ENCODE peak calls at places on chromosomes 2 and 18, in four cellular contexts. C, H, V and E are unnamed samples.
A peak's percentile ranks its signal among the peaks of the same experiment; 100 is the strongest.

GRCh38 chr2:217451634-217452033 is 551.2 kb downstream of the TNS1 start:
- DNase-seq in C (no peak), H (no peak), V (peak; percentile 4), E (peak; percentile 57)

GRCh38 chr18:75790821-75791220 is 363.3 kb upstream of the SMIM21 start:
- DNase-seq in C (no peak), H (no peak), V (no peak), E (peak; percentile 2)

GRCh38 chr2:168552450-168552856 is 96.4 kb downstream of the CERS6 start:
- DNase-seq in C (peak; percentile 75), H (no peak), V (no peak), E (no peak)

GRCh38 chr2:148817210-148817708 is 57.8 kb upstream of the KIF5C start:
- DNase-seq in C (no peak), H (no peak), V (peak; percentile 49), E (peak; percentile 50)

GRCh38 chr2:43210467-43211303 is 15.7 kb downstream of the ZFP36L2 start:
- DNase-seq in C (no peak), H (no peak), V (peak; percentile 62), E (peak; percentile 82)

GRCh38 chr2:23745726-23746105 is 181.2 kb downstream of the ATAD2B start:
- DNase-seq in C (no peak), H (no peak), V (peak; percentile 70), E (peak; percentile 91)

GRCh38 chr18:73691118-73691517 is 456.5 kb downstream of the FBXO15 start:
- DNase-seq in C (no peak), H (no peak), V (peak; percentile 72), E (peak; percentile 86)

GRCh38 chr2:37349376-37349775 is 4.9 kb downstream of the QPCT start:
- DNase-seq in C (peak; percentile 78), H (no peak), V (peak; percentile 7), E (no peak)

GRCh38 chr2:157839162-157839801 is 36.8 kb downstream of the ACVR1 start:
- DNase-seq in C (peak; percentile 51), H (no peak), V (peak; percentile 62), E (peak; percentile 70)

GRCh38 chr2:120880381-120880780 is 144.7 kb downstream of the GLI2 start:
- DNase-seq in C (no peak), H (no peak), V (no peak), E (no peak)

GRCh38 chr2:70088508-70089219 is 1.4 kb downstream of the PCBP1 start:
- DNase-seq in C (peak; percentile 62), H (no peak), V (peak; percentile 42), E (peak; percentile 39)